ENCODE peak calls at places on chromosomes 6 and 20, in six cellular contexts. D is cardiac muscle cell, Y is adrenal gland, U is IMR-90, G is psoas muscle, E is lung. K is an unnamed sample.

GRCh38 chr6:166169549-166170421 is 2.1 kb upstream of the TBXT start:
- DNase-seq in E (no peak), G (no peak), U (no peak), Y (no peak), D (no peak), K (no peak)

GRCh38 chr6:137975058-137975940 is 108.2 kb downstream of the TNFAIP3 start:
- DNase-seq in D (no peak), E (no peak), U (peak; percentile 22), Y (no peak), G (no peak), K (peak; percentile 71)

GRCh38 chr6:157385482-157385881 is 4.5 kb downstream of the ZDHHC14 start:
- DNase-seq in U (no peak), D (no peak), Y (no peak), G (no peak), E (no peak), K (no peak)

GRCh38 chr6:47308674-47309325 is 905 bp downstream of the TNFRSF21 start:
- DNase-seq in E (no peak), U (peak; percentile 19), G (peak; percentile 51), Y (peak; percentile 10), D (peak; percentile 38), K (no peak)

GRCh38 chr6:134674562-134674961 is 275.3 kb downstream of the ALDH8A1 start:
- DNase-seq in Y (no peak), D (no peak), E (no peak), U (no peak), G (no peak), K (no peak)

GRCh38 chr6:151389640-151390275 is 1.6 kb downstream of the ZBTB2 start:
- DNase-seq in Y (peak; percentile 66), G (peak; percentile 80), E (peak; percentile 63), D (peak; percentile 51), U (peak; percentile 59), K (no peak)

GRCh38 chr20:63635431-63636141 is 8.7 kb upstream of the GMEB2 start:
- DNase-seq in Y (no peak), D (no peak), E (no peak), G (no peak), U (no peak), K (peak; percentile 93)

GRCh38 chr6:167341665-167342655 is 17.1 kb downstream of the TTLL2 start:
- DNase-seq in Y (no peak), E (no peak), D (no peak), G (no peak), U (no peak), K (no peak)

GRCh38 chr6:455835-456234 is 64.3 kb downstream of the IRF4 start:
- DNase-seq in Y (no peak), D (no peak), E (no peak), G (no peak), U (no peak), K (no peak)

GRCh38 chr6:149889321-149889720 is 8.6 kb downstream of the RAET1E start:
- DNase-seq in E (no peak), D (no peak), U (peak; percentile 17), Y (peak; percentile 52), G (no peak), K (no peak)

GRCh38 chr20:51514252-51514651 is 28.3 kb downstream of the NFATC2 start:
- DNase-seq in G (no peak), D (no peak), Y (no peak), E (no peak), U (no peak), K (no peak)

GRCh38 chr6:73460044-73460443 is 1.5 kb upstream of the MTO1 start:
- DNase-seq in D (no peak), E (no peak), G (no peak), U (no peak), Y (no peak), K (no peak)

GRCh38 chr20:6583134-6583738 is 184.2 kb upstream of the BMP2 start:
- DNase-seq in G (peak; percentile 48), D (peak; percentile 79), E (peak; percentile 33), Y (peak; percentile 41), U (peak; percentile 55), K (no peak)

GRCh38 chr6:3117912-3118352 is 579 bp upstream of the BPHL start:
- DNase-seq in Y (no peak), G (no peak), D (no peak), E (no peak), U (no peak), K (no peak)

GRCh38 chr6:89680551-89680950 is 42.0 kb upstream of the LYRM2 start:
- DNase-seq in D (no peak), U (no peak), E (no peak), Y (no peak), G (no peak), K (no peak)

GRCh38 chr6:30836431-30836866 is 47.9 kb upstream of the DDR1 start:
- DNase-seq in U (peak; percentile 54), G (peak; percentile 58), D (no peak), Y (no peak), E (no peak), K (no peak)

GRCh38 chr6:44661221-44661609 is 273.7 kb downstream of the CDC5L start:
- DNase-seq in U (no peak), Y (no peak), G (no peak), D (no peak), E (no peak), K (no peak)

GRCh38 chr6:108689279-108690161 is 128.8 kb downstream of the FOXO3 start:
- DNase-seq in E (peak; percentile 93), Y (peak; percentile 89), D (no peak), U (peak; percentile 94), G (peak; percentile 96), K (no peak)

GRCh38 chr6:159754959-159755914 is 6.6 kb upstream of the ACAT2 start:
- DNase-seq in U (no peak), G (no peak), E (no peak), D (no peak), Y (no peak), K (no peak)

GRCh38 chr6:29624520-29624961 is 8.4 kb downstream of the GABBR1 start:
- DNase-seq in E (no peak), U (no peak), Y (no peak), D (no peak), G (no peak), K (no peak)

GRCh38 chr6:5120011-5120410 is 34.9 kb downstream of the PPP1R3G start:
- DNase-seq in E (no peak), Y (no peak), G (no peak), D (no peak), U (no peak), K (no peak)

GRCh38 chr6:48567016-48567415 is 456.0 kb upstream of the PTCHD4 start:
- DNase-seq in Y (no peak), D (no peak), E (no peak), G (no peak), U (no peak), K (no peak)

GRCh38 chr6:56914791-56915658 is 39.9 kb upstream of the BEND6 start:
- DNase-seq in E (no peak), Y (no peak), G (peak; percentile 64), U (no peak), D (no peak), K (no peak)

GRCh38 chr20:18397090-18397489 is 69.7 kb downstream of the DZANK1 start:
- DNase-seq in G (no peak), E (no peak), U (no peak), D (no peak), Y (no peak), K (no peak)
- H3K27ac ChIP-seq in G (no peak overlapping the region), E (no peak overlapping the region), U (no peak overlapping the region), D (no peak overlapping the region), Y (no peak overlapping the region), K (no peak overlapping the region)

GRCh38 chr6:84773133-84773430 is 8.7 kb upstream of the TBX18 start:
- DNase-seq in Y (no peak), G (no peak), E (no peak), D (no peak), U (no peak), K (no peak)
- H3K4me3 ChIP-seq in Y (peak overlapping the region; percentile 54), G (peak overlapping the region; percentile 61), E (no peak overlapping the region), D (peak overlapping the region; percentile 32), U (no peak overlapping the region), K (no peak overlapping the region)

DNA sequence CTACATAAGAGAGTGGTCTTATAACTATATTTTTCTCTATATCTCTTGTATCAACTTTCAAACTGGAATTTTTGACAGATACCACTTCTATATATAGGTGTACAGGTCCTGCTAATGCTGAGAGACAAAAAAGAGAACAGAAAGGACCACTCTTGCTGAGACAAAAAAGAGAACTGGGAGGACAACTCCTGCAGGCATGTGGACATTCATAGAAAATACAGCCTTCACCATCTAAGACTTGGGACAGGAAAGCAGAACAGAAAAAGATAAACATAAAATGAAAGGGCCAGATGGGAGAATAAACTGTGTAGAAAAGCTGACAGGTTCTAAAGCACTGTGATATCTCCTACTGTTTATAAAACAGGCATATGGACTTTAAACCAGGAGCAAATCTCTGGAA is 541.0 kb upstream of the ADGRB3 start:
- DNase-seq in G (no peak), U (no peak), D (no peak), E (no peak), Y (no peak), K (no peak)
- H3K27ac ChIP-seq in G (no peak overlapping the region), U (no peak overlapping the region), D (no peak overlapping the region), E (no peak overlapping the region), Y (no peak overlapping the region), K (no peak overlapping the region)

DNA sequence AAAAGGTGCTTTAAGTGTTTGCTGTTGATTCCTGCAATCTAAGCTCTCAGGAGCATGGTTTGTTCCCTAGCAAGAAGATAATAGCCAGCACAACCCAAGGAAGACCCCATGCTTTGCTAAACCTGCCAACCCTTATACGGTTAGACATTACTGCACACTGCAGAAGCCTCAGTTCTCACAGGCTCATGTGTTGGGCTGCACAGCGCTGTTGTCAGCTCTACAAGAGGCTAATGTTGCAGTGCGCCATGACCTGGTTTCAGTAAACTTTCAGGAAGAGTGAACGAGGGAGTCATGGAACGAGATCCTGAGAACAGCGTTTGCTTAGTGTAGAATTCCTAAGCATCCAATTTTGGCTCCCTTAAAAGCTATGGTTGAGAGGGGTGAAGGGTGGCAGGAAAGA is 218.5 kb downstream of the ARHGAP18 start:
- DNase-seq in Y (no peak), G (no peak), E (no peak), U (peak; percentile 16), D (no peak), K (no peak)
- H3K4me3 ChIP-seq in Y (peak overlapping the region; percentile 49), G (no peak overlapping the region), E (no peak overlapping the region), U (no peak overlapping the region), D (no peak overlapping the region), K (no peak overlapping the region)

DNA sequence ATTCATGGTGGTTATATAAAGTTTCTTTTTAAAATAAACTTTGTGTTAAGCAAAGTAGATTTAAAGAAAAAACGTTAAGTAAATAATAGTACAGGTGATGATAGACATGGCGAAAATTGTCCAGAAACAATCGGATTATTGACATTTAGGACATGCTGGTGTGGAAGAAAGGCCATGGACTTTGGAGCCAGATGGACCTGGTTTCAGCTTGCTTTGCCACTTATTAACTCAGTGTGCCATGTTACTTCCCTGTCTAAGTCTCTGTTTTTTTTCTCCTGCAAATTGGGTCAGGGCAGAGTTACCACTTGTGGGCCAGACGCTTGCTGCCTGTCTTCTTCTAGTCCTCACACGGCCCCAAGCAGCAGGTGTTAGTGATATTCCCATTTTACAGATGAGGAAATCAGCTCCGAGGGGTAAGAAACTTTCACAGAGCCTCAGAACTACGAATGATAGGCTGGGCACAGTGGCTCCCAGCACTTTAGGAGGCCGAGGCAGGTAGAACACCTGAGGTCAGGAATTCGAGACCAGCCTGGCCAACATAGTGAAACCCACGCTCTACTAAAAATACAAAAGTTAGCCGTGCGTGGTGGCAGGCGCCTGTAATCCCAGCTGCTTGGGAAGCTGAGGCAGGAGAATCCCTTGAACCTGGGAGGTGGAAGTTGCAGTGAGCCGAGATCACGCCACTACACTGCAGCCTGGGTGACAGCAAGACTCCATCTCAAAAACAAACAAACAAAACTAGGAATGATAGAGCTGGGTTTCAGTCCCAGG is 12.4 kb downstream of the KIF3B start:
- DNase-seq in Y (no peak), U (no peak), E (no peak), G (no peak), D (no peak), K (no peak)
- H3K27ac ChIP-seq in Y (no peak overlapping the region), U (no peak overlapping the region), E (no peak overlapping the region), G (no peak overlapping the region), D (no peak overlapping the region), K (no peak overlapping the region)